ENCODE peak calls at places on chromosome 15, in seven cellular contexts. B is brain microvascular endothelial cell; H is activated CD8-positive, alpha-beta T cell treated with anti-CD3 and anti-CD28 coated beads for 36 hours; E is amniotic stem cell; X is type B pancreatic cell; Z is A172; U is adrenal gland. K is an unnamed sample.

GRCh38 chr15:39114690-39115378 is 466.0 kb upstream of the THBS1 start:
- DNase-seq in E (no peak), U (no peak), Z (no peak), X (no peak), B (no peak), H (no peak), K (no peak)

GRCh38 chr15:38401101-38401500 is 52.8 kb upstream of the FAM98B start:
- DNase-seq in X (no peak), H (no peak), B (no peak), U (no peak), E (no peak), Z (no peak), K (no peak)

GRCh38 chr15:67175643-67176071 is 78.8 kb downstream of the AAGAB start:
- DNase-seq in B (no peak), E (no peak), X (no peak), H (peak; percentile 64), U (peak; percentile 57), Z (peak; percentile 32), K (no peak)

GRCh38 chr15:89408512-89409183 is 74.0 kb upstream of the POLG start:
- DNase-seq in B (no peak), X (no peak), H (no peak), U (no peak), E (no peak), Z (no peak), K (no peak)

GRCh38 chr15:45943255-45943654 is 308.4 kb downstream of the SQOR start:
- DNase-seq in X (no peak), B (no peak), Z (no peak), E (no peak), U (no peak), H (no peak), K (no peak)

GRCh38 chr15:92429378-92430066 is 35.8 kb downstream of the ST8SIA2 start:
- DNase-seq in U (peak; percentile 42), X (no peak), H (no peak), Z (peak; percentile 80), B (peak; percentile 83), E (peak; percentile 4), K (no peak)

GRCh38 chr15:39468828-39469227 is 112.1 kb upstream of the THBS1 start:
- DNase-seq in B (no peak), E (no peak), H (no peak), Z (no peak), U (no peak), X (no peak), K (no peak)

GRCh38 chr15:62173215-62173614 is 8.1 kb upstream of the C2CD4B start:
- DNase-seq in U (peak; percentile 48), H (no peak), X (no peak), E (no peak), Z (peak; percentile 21), B (peak; percentile 2), K (no peak)

GRCh38 chr15:99019558-99020540 is 12.3 kb upstream of the PGPEP1L start:
- DNase-seq in X (no peak), H (no peak), B (peak; percentile 73), E (peak; percentile 15), Z (peak; percentile 48), U (peak; percentile 21), K (no peak)

GRCh38 chr15:48929611-48930170 is 34.0 kb downstream of the SHC4 start:
- DNase-seq in E (no peak), X (no peak), Z (no peak), U (no peak), B (no peak), H (no peak), K (no peak)

GRCh38 chr15:80902298-80902801 is 87.3 kb downstream of the MESD start:
- DNase-seq in U (no peak), Z (no peak), B (no peak), X (no peak), H (no peak), E (no peak), K (no peak)

GRCh38 chr15:42494998-42495360 is 455 bp upstream of the SNAP23 start:
- DNase-seq in U (peak; percentile 56), H (no peak), E (peak; percentile 46), B (peak; percentile 58), Z (peak; percentile 75), X (no peak), K (no peak)

GRCh38 chr15:89197503-89197971 is 23.8 kb downstream of the RLBP1 start:
- DNase-seq in B (no peak), X (no peak), E (no peak), U (peak; percentile 15), H (peak; percentile 30), Z (no peak), K (no peak)

GRCh38 chr15:59819047-59819446 is 129.9 kb upstream of the BNIP2 start:
- DNase-seq in U (no peak), H (no peak), Z (no peak), X (no peak), B (no peak), E (no peak), K (no peak)

GRCh38 chr15:40069178-40070165 is 30.5 kb upstream of the SRP14 start:
- DNase-seq in H (no peak), Z (peak; percentile 87), E (no peak), X (peak; percentile 82), B (no peak), U (peak; percentile 99), K (no peak)

GRCh38 chr15:65071381-65071811 is 3.6 kb upstream of the RASL12 start:
- DNase-seq in H (no peak), B (no peak), E (no peak), U (no peak), X (no peak), Z (no peak), K (no peak)

GRCh38 chr15:79168922-79169322 is 78.3 kb upstream of the RASGRF1 start:
- DNase-seq in U (no peak), Z (peak; percentile 64), H (no peak), E (no peak), X (peak; percentile 64), B (peak; percentile 17), K (no peak)

GRCh38 chr15:67142142-67143092 is 77.0 kb downstream of the SMAD3 start:
- DNase-seq in U (peak; percentile 78), H (no peak), X (no peak), E (peak; percentile 36), Z (peak; percentile 51), B (peak; percentile 79), K (no peak)

GRCh38 chr15:51731549-51732267 is 5.7 kb downstream of the LYSMD2 start:
- DNase-seq in U (peak; percentile 41), B (peak; percentile 55), H (peak; percentile 46), X (no peak), E (no peak), Z (peak; percentile 26), K (peak; percentile 83)

GRCh38 chr15:81825136-81825535 is 220.7 kb downstream of the MEX3B start:
- DNase-seq in Z (no peak), U (no peak), B (no peak), H (no peak), E (no peak), X (no peak), K (no peak)

GRCh38 chr15:70274908-70275307 is 177.2 kb upstream of the TLE3 start:
- DNase-seq in U (no peak), Z (no peak), E (no peak), H (no peak), B (no peak), X (no peak), K (no peak)

GRCh38 chr15:65414841-65415621 is 7.7 kb downstream of the IGDCC4 start:
- DNase-seq in U (no peak), Z (peak; percentile 13), X (no peak), E (no peak), H (no peak), B (peak; percentile 60), K (no peak)

GRCh38 chr15:91128028-91128427 is 28.0 kb downstream of the SV2B start:
- DNase-seq in Z (no peak), X (no peak), E (no peak), U (no peak), H (no peak), B (no peak), K (no peak)

GRCh38 chr15:88303455-88303854 is 46.9 kb upstream of the NTRK3 start:
- DNase-seq in U (no peak), X (no peak), E (no peak), B (no peak), H (no peak), Z (no peak), K (no peak)

GRCh38 chr15:63987979-63988378 is 58.3 kb downstream of the DAPK2 start:
- DNase-seq in X (no peak), B (no peak), H (no peak), E (no peak), U (no peak), Z (no peak), K (no peak)

GRCh38 chr15:51382787-51383186 is 41.3 kb downstream of the GLDN start:
- DNase-seq in U (peak; percentile 57), X (no peak), B (peak; percentile 61), E (peak; percentile 42), H (peak; percentile 11), Z (peak; percentile 22), K (peak; percentile 30)

GRCh38 chr15:26091184-26091583 is 228.1 kb upstream of the ATP10A start:
- DNase-seq in E (no peak), Z (no peak), X (no peak), H (no peak), U (no peak), B (no peak), K (no peak)

GRCh38 chr15:70466895-70467529 is 296.3 kb downstream of the UACA start:
- DNase-seq in Z (peak; percentile 43), B (peak; percentile 52), H (peak; percentile 72), E (no peak), X (no peak), U (peak; percentile 59), K (peak; percentile 65)

GRCh38 chr15:39403674-39404117 is 177.2 kb upstream of the THBS1 start:
- DNase-seq in B (peak; percentile 82), U (no peak), Z (peak; percentile 2), E (no peak), X (no peak), H (no peak), K (no peak)

GRCh38 chr15:25237291-25237978 is 201.4 kb downstream of the UBE3A start:
- DNase-seq in X (no peak), E (no peak), U (no peak), B (no peak), H (no peak), Z (no peak), K (no peak)

GRCh38 chr15:63166219-63166618 is 8.9 kb upstream of the RPS27L start:
- DNase-seq in E (no peak), U (no peak), X (no peak), H (no peak), B (no peak), Z (no peak), K (peak; percentile 39)

GRCh38 chr15:78063966-78064365 is 13.5 kb downstream of the TBC1D2B start:
- DNase-seq in X (no peak), H (no peak), E (no peak), Z (no peak), U (no peak), B (no peak), K (no peak)

GRCh38 chr15:38555686-38556334 is 8.8 kb downstream of the RASGRP1 start:
- DNase-seq in H (peak; percentile 61), Z (no peak), X (no peak), B (peak; percentile 20), U (no peak), E (peak; percentile 47), K (no peak)

GRCh38 chr15:79091204-79091867 is 756 bp upstream of the RASGRF1 start:
- DNase-seq in E (no peak), B (no peak), U (no peak), Z (no peak), X (peak; percentile 69), H (peak; percentile 51), K (no peak)

GRCh38 chr15:59611277-59612260 is at the start of gene GCNT3:
- DNase-seq in H (no peak), X (no peak), E (no peak), B (peak; percentile 23), U (peak; percentile 27), Z (peak; percentile 34), K (no peak)

GRCh38 chr15:89332446-89332845 is 2.2 kb downstream of the POLG start:
- DNase-seq in X (no peak), U (no peak), Z (no peak), H (peak; percentile 32), B (peak; percentile 14), E (no peak), K (peak; percentile 46)